ENCODE peak calls at places on chromosomes 12 and 14, in eight cellular contexts. G is dorsolateral prefrontal cortex, B is thoracic aorta, P is activated B cell treated with CpG ODN at 0.5 μM for 24 hours, U is H9, R is mesothelial cell of epicardium, S is sigmoid colon, K is cardiac muscle cell. L is an unnamed sample.

GRCh38 chr14:74542056-74542685 is 48.6 kb downstream of the ISCA2 start:
- DNase-seq in K (no peak), G (no peak), P (no peak), S (no peak), U (no peak), R (no peak), B (no peak), L (peak; percentile 64)

GRCh38 chr12:26846419-26846818 is 13.4 kb upstream of the ITPR2 start:
- DNase-seq in U (no peak), S (no peak), B (no peak), K (no peak), R (no peak), G (no peak), P (no peak), L (no peak)

GRCh38 chr12:14167005-14167628 is 185.7 kb upstream of the GRIN2B start:
- DNase-seq in K (peak; percentile 64), U (peak; percentile 65), B (no peak), S (no peak), G (peak; percentile 26), P (no peak), R (no peak), L (peak; percentile 93)

GRCh38 chr12:109258607-109259544 is 50.2 kb downstream of the FOXN4 start:
- DNase-seq in P (no peak), K (no peak), U (no peak), G (no peak), R (no peak), B (no peak), S (no peak), L (peak; percentile 42)

GRCh38 chr12:101655400-101655799 is 42.0 kb upstream of the CHPT1 start:
- DNase-seq in U (no peak), K (no peak), P (no peak), G (no peak), R (no peak), B (no peak), S (no peak), L (no peak)

GRCh38 chr14:100872241-100872640 is 31.3 kb downstream of the RTL1 start:
- DNase-seq in G (no peak), P (no peak), B (no peak), R (no peak), K (no peak), U (no peak), S (no peak), L (peak; percentile 93)

GRCh38 chr12:54404061-54405004 is 14.7 kb downstream of the ITGA5 start:
- DNase-seq in U (peak; percentile 84), R (no peak), B (no peak), P (no peak), S (peak; percentile 77), G (no peak), K (peak; percentile 76), L (peak; percentile 93)

GRCh38 chr12:29595071-29595755 is 97.7 kb upstream of the OVCH1 start:
- DNase-seq in K (no peak), P (no peak), R (no peak), B (no peak), U (no peak), G (no peak), S (no peak), L (no peak)

GRCh38 chr14:85731198-85731597 is 201.3 kb downstream of the FLRT2 start:
- DNase-seq in U (no peak), K (peak; percentile 95), P (no peak), S (no peak), R (no peak), B (no peak), G (no peak), L (peak; percentile 74)

GRCh38 chr12:47812797-47813490 is 6.8 kb downstream of the HDAC7 start:
- DNase-seq in S (peak; percentile 96), B (peak; percentile 85), K (peak; percentile 91), R (peak; percentile 71), P (peak; percentile 83), U (peak; percentile 93), G (peak; percentile 80), L (peak; percentile 98)

GRCh38 chr14:24297190-24297964 is 2.2 kb downstream of the DHRS1 start:
- DNase-seq in B (no peak), P (no peak), R (no peak), K (peak; percentile 13), G (no peak), U (no peak), S (no peak), L (peak; percentile 15)
- TF ChIP-seq CTCF in B (no peak), P (no peak), R (no peak), K (peak; percentile 44), G (peak; percentile 46), U (peak; percentile 67), S (no peak), L (peak; percentile 37)

GRCh38 chr14:31307198-31307597 is 99.6 kb upstream of the HECTD1 start:
- DNase-seq in R (no peak), U (no peak), B (no peak), P (no peak), S (no peak), G (no peak), K (no peak), L (no peak)
- TF ChIP-seq CTCF in R (no peak), U (no peak), B (no peak), P (no peak), S (no peak), G (no peak), K (no peak), L (no peak)

DNA sequence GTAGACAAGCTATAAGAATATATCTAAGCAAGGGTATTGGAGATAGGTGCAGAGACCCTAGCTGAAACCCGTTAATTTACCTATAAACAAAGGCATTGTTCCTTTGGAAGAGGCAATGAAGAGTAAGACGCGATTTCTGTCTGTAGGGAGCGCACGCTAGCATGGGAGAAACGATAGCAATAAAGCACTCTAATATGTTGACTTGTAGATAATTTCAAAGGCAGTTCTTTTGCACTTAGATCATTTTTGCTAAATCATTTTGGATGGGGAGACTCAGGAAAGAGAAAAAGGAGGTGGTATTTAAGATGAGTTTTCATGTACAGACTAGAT is 648 bp downstream of the CCDC77 start:
- DNase-seq in G (no peak), P (no peak), S (no peak), U (no peak), R (no peak), K (peak; percentile 45), B (no peak), L (no peak)
- TF ChIP-seq CTCF in G (no peak), P (no peak), S (no peak), U (peak; percentile 47), R (no peak), K (peak; percentile 40), B (no peak), L (peak; percentile 40)

DNA sequence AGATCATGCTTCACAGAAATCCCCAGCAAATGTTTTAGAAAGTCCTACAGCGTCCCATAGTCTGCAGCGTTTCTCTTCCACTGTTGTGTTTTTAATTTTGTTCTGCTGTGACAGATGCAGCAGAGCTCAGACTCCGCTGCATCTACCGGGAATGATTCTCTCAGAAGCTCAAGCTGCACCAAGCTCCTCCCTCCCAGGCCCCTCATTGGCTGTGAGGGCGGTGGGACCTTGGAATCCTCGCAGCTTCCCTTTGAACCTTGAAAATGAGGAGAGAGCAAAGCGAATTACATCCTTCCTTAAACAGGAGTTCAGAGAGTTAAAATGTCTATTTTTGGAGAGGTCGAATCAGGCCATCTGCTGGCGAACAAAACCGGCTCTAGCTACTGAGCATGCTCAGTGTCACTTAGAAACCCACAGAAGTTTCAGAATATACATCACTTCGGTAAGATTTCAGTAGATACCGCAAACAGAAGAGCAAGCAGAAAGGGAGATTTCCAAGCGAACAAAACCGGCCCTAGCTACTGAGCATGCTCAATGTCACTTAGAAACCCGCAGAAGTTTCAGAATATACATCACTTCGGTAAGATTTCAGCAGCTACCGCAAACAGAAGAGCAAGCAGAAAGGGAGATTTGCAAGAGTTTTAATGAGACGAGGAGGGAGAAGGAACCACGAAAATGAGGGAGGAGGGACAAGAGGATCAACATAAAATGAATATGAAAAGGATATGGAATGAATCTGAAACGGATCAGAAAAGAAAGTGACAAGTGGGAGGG is at the start of gene ABCD2:
- DNase-seq in G (peak; percentile 64), R (peak; percentile 32), B (peak; percentile 10), S (peak; percentile 87), U (peak; percentile 87), K (peak; percentile 87), P (peak; percentile 46), L (peak; percentile 77)
- TF ChIP-seq CTCF in G (peak; percentile 54), R (no peak), B (no peak), S (no peak), U (no peak), K (no peak), P (no peak), L (peak; percentile 26)

GRCh38 chr12:75656650-75657049 is 145.2 kb upstream of the KRR1 start:
- DNase-seq in R (no peak), P (no peak), G (no peak), S (no peak), B (no peak), U (no peak), K (peak; percentile 87), L (peak; percentile 78)
- TF ChIP-seq CTCF in R (no peak), P (no peak), G (no peak), S (no peak), B (no peak), U (no peak), K (no peak), L (no peak)

GRCh38 chr12:12266873-12267634 is at the start of gene LRP6:
- DNase-seq in S (peak; percentile 95), R (peak; percentile 90), P (peak; percentile 68), K (peak; percentile 97), U (peak; percentile 94), B (peak; percentile 49), G (peak; percentile 89), L (peak; percentile 99)
- TF ChIP-seq CTCF in S (no peak), R (no peak), P (no peak), K (no peak), U (no peak), B (no peak), G (peak; percentile 21), L (no peak)

GRCh38 chr14:20662968-20663731 is 21.2 kb upstream of the RNASE4 start:
- DNase-seq in S (peak; percentile 73), P (peak; percentile 67), R (no peak), K (peak; percentile 60), U (peak; percentile 91), G (no peak), B (no peak), L (peak; percentile 82)
- TF ChIP-seq CTCF in S (no peak), P (no peak), R (no peak), K (peak; percentile 39), U (peak; percentile 67), G (peak; percentile 51), B (peak; percentile 38), L (peak; percentile 40)

GRCh38 chr12:63445266-63445665 is 223.0 kb downstream of the DPY19L2 start:
- DNase-seq in P (no peak), G (no peak), U (no peak), R (no peak), K (no peak), S (no peak), B (no peak), L (no peak)
- TF ChIP-seq CTCF in P (no peak), G (no peak), U (no peak), R (no peak), K (no peak), S (no peak), B (no peak), L (no peak)

GRCh38 chr14:47235619-47236018 is 439.8 kb downstream of the MDGA2 start:
- DNase-seq in U (no peak), P (no peak), S (no peak), G (no peak), B (no peak), R (no peak), K (no peak), L (no peak)
- TF ChIP-seq CTCF in U (no peak), P (no peak), S (no peak), G (no peak), B (no peak), R (no peak), K (no peak), L (no peak)

L was measured in osteoblast.